ENCODE peak calls at places on chromosomes 6 and 20, in ten cellular contexts. P is ovary, E is esophagus muscularis mucosa, N is upper lobe of left lung, D is SK-N-SH, F is K562, B is stomach, K is A549, C is suprapubic skin, X is tibial nerve. O is an unnamed sample.

GRCh38 chr6:135880066-135880972 is 28.8 kb downstream of the PDE7B start:
- DNase-seq in P (no peak), E (no peak), N (no peak), D (no peak), F (no peak), B (no peak), K (peak; percentile 3), C (no peak), X (no peak), O (peak; percentile 14)

GRCh38 chr6:54717849-54718455 is 128.6 kb upstream of the FAM83B start:
- DNase-seq in P (peak; percentile 25), E (no peak), N (peak; percentile 46), D (peak; percentile 29), F (peak; percentile 64), B (peak; percentile 84), K (peak; percentile 15), C (no peak), X (peak; percentile 83), O (peak; percentile 86)

GRCh38 chr6:25280617-25280990 is 1.4 kb downstream of the CARMIL1 start:
- DNase-seq in P (no peak), E (no peak), N (no peak), D (no peak), F (no peak), B (no peak), K (no peak), C (no peak), X (no peak), O (no peak)

GRCh38 chr6:34390531-34391013 is 1.9 kb downstream of the NUDT3 start:
- DNase-seq in P (no peak), E (no peak), N (no peak), D (no peak), F (peak; percentile 49), B (no peak), K (no peak), C (no peak), X (no peak), O (no peak)

GRCh38 chr6:69865126-69865525 is 1.2 kb upstream of the COL19A1 start:
- DNase-seq in P (no peak), E (no peak), N (no peak), D (no peak), F (no peak), B (no peak), K (no peak), C (no peak), X (peak; percentile 15), O (no peak)

GRCh38 chr20:44069203-44069931 is 117.6 kb downstream of the JPH2 start:
- DNase-seq in P (no peak), E (peak; percentile 89), N (peak; percentile 71), D (no peak), F (no peak), B (peak; percentile 30), K (no peak), C (peak; percentile 48), X (no peak), O (peak; percentile 59)

GRCh38 chr6:118260833-118261232 is 287.3 kb upstream of the PLN start:
- DNase-seq in P (no peak), E (no peak), N (no peak), D (no peak), F (no peak), B (no peak), K (no peak), C (no peak), X (no peak), O (no peak)

GRCh38 chr20:49303211-49303610 is 25.4 kb upstream of the ZNFX1 start:
- DNase-seq in P (no peak), E (no peak), N (no peak), D (no peak), F (no peak), B (no peak), K (no peak), C (no peak), X (no peak), O (no peak)

GRCh38 chr6:52540286-52540902 is 36.5 kb downstream of the TRAM2 start:
- DNase-seq in P (no peak), E (no peak), N (no peak), D (no peak), F (no peak), B (no peak), K (no peak), C (no peak), X (no peak), O (no peak)

GRCh38 chr6:46993846-46994245 is 48.3 kb downstream of the ADGRF1 start:
- DNase-seq in P (no peak), E (no peak), N (no peak), D (no peak), F (no peak), B (no peak), K (peak; percentile 58), C (no peak), X (no peak), O (no peak)

GRCh38 chr20:36070451-36070850 is 84.1 kb upstream of the EPB41L1 start:
- DNase-seq in P (no peak), E (no peak), N (no peak), D (no peak), F (no peak), B (no peak), K (no peak), C (no peak), X (no peak), O (no peak)

GRCh38 chr20:46346770-46347169 is 38.5 kb upstream of the CDH22 start:
- DNase-seq in P (no peak), E (no peak), N (no peak), D (no peak), F (no peak), B (no peak), K (no peak), C (no peak), X (no peak), O (no peak)

GRCh38 chr6:112470396-112470795 is 123.3 kb downstream of the RFPL4B start:
- DNase-seq in P (no peak), E (no peak), N (no peak), D (no peak), F (no peak), B (no peak), K (no peak), C (no peak), X (no peak), O (no peak)

GRCh38 chr20:19815553-19815991 is 57.5 kb downstream of the RIN2 start:
- DNase-seq in P (peak; percentile 30), E (no peak), N (peak; percentile 42), D (no peak), F (no peak), B (no peak), K (peak; percentile 95), C (no peak), X (peak; percentile 33), O (no peak)

GRCh38 chr20:21184810-21185209 is 58.9 kb downstream of the KIZ start:
- DNase-seq in P (peak; percentile 40), E (no peak), N (peak; percentile 23), D (no peak), F (no peak), B (no peak), K (no peak), C (no peak), X (no peak), O (no peak)
- TF ChIP-seq EP300 in P (no peak), E (no peak), N (no peak), D (no peak), F (no peak), B (no peak), K (no peak), C (no peak), X (no peak), O (no peak)

GRCh38 chr20:57322476-57322875 is 7.1 kb upstream of the SPO11 start:
- DNase-seq in P (no peak), E (no peak), N (no peak), D (no peak), F (no peak), B (no peak), K (no peak), C (no peak), X (no peak), O (no peak)
- TF ChIP-seq EP300 in P (no peak), E (no peak), N (no peak), D (no peak), F (no peak), B (no peak), K (no peak), C (no peak), X (no peak), O (no peak)

GRCh38 chr6:16470502-16471221 is 232.3 kb downstream of the GMPR start:
- DNase-seq in P (no peak), E (no peak), N (no peak), D (no peak), F (no peak), B (no peak), K (no peak), C (no peak), X (no peak), O (no peak)

GRCh38 chr6:16472349-16473069 is 234.1 kb downstream of the GMPR start:
- DNase-seq in P (no peak), E (no peak), N (no peak), D (no peak), F (no peak), B (no peak), K (peak; percentile 4), C (no peak), X (no peak), O (no peak)

GRCh38 chr6:16471898-16472297 is 233.5 kb downstream of the GMPR start:
- DNase-seq in P (no peak), E (no peak), N (no peak), D (no peak), F (no peak), B (no peak), K (no peak), C (no peak), X (no peak), O (no peak)

GRCh38 chr6:16473184-16473907 is 235.0 kb downstream of the GMPR start:
- DNase-seq in P (no peak), E (no peak), N (no peak), D (no peak), F (no peak), B (no peak), K (no peak), C (no peak), X (no peak), O (peak; percentile 44)

DNA sequence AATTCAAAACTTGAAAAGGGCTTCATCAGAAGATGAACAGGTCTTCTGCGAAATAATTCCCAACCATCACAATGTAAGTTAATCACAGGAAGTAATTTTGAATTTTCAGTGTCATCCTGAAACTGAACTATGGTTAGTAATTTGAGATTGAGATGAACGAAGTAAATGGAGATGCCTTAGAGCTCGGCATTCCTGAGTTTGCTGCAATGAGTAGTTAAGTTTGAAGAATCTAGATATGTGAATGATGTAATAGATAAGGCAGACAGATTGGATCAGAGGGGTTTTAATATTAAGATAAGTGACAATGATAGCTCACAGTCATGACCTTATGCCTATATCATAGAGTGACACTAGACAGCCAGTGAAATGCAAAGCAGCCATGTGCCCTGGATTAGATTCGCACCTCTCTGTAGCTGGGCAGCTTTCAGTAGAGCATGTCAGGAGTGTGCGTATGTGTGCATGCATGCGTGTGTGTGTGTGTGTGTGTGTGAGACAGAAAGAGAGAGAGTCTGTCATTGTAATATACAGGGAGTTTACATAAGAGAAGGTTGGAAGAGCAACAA is 232.9 kb downstream of the GMPR start:
- DNase-seq in P (no peak), E (no peak), N (no peak), D (no peak), F (no peak), B (no peak), K (no peak), C (no peak), X (no peak), O (peak; percentile 14)
- TF ChIP-seq EP300 in P (no peak), E (no peak), N (no peak), D (no peak), F (no peak), B (no peak), K (no peak), C (no peak), X (no peak), O (no peak)

GRCh38 chr20:37816726-37817125 is 86.2 kb upstream of the VSTM2L start:
- DNase-seq in P (no peak), E (no peak), N (no peak), D (peak; percentile 21), F (no peak), B (no peak), K (no peak), C (no peak), X (no peak), O (no peak)
- TF ChIP-seq EP300 in P (no peak), E (no peak), N (no peak), D (no peak), F (no peak), B (no peak), K (no peak), C (no peak), X (no peak), O (no peak)